ENCODE peak calls at places on chromosomes 11 and 22, in four cellular contexts. T is body of pancreas, Y is type B pancreatic cell, L is GM06990. M is an unnamed sample.

GRCh38 chr22:32378703-32379272 is 21.1 kb downstream of the RFPL3 start:
- DNase-seq in T (no peak), Y (no peak), L (no peak), M (no peak)

GRCh38 chr11:22787565-22788162 is 41.9 kb downstream of the SVIP start:
- DNase-seq in T (peak; percentile 19), Y (no peak), L (peak; percentile 16), M (no peak)

GRCh38 chr11:94128171-94128745 is 383 bp upstream of the PANX1 start:
- DNase-seq in T (peak; percentile 42), Y (no peak), L (no peak), M (no peak)

GRCh38 chr11:107408762-107409200 is 48.8 kb downstream of the CWF19L2 start:
- DNase-seq in T (no peak), Y (no peak), L (no peak), M (no peak)

GRCh38 chr11:122696662-122697061 is 41.1 kb downstream of the UBASH3B start:
- DNase-seq in T (no peak), Y (no peak), L (peak; percentile 46), M (no peak)

GRCh38 chr22:31346733-31347250 is 646 bp upstream of the PATZ1 start:
- DNase-seq in T (peak; percentile 70), Y (peak; percentile 81), L (peak; percentile 86), M (no peak)

GRCh38 chr22:39665229-39665628 is 94.7 kb downstream of the CACNA1I start:
- DNase-seq in T (no peak), Y (no peak), L (no peak), M (no peak)

GRCh38 chr11:45391168-45391850 is 105.2 kb upstream of the SYT13 start:
- DNase-seq in T (no peak), Y (no peak), L (no peak), M (no peak)

GRCh38 chr22:36371920-36372319 is 15.8 kb downstream of the MYH9 start:
- DNase-seq in T (no peak), Y (no peak), L (no peak), M (no peak)

GRCh38 chr11:114036156-114036811 is 23.2 kb upstream of the ZBTB16 start:
- DNase-seq in T (peak; percentile 92), Y (peak; percentile 78), L (no peak), M (no peak)

GRCh38 chr22:45451988-45452387 is 38.5 kb downstream of the RIBC2 start:
- DNase-seq in T (no peak), Y (no peak), L (no peak), M (no peak)

GRCh38 chr11:132106336-132106982 is 736.0 kb downstream of the NTM start:
- DNase-seq in T (no peak), Y (no peak), L (no peak), M (no peak)

GRCh38 chr11:71452354-71453020 is 516 bp upstream of the NADSYN1 start:
- DNase-seq in T (peak; percentile 68), Y (no peak), L (no peak), M (peak; percentile 26)

GRCh38 chr11:27735281-27735680 is 35.0 kb upstream of the BDNF start:
- DNase-seq in T (no peak), Y (no peak), L (no peak), M (no peak)

GRCh38 chr11:128517457-128518230 is 69.7 kb downstream of the ETS1 start:
- DNase-seq in T (no peak), Y (no peak), L (no peak), M (no peak)

GRCh38 chr22:30992565-30992964 is 23.5 kb downstream of the TUG1 start:
- DNase-seq in T (no peak), Y (no peak), L (no peak), M (no peak)

GRCh38 chr11:15580056-15580774 is 465.5 kb downstream of the INSC start:
- DNase-seq in T (no peak), Y (no peak), L (no peak), M (no peak)

GRCh38 chr22:41445171-41446056 is 1.2 kb downstream of the TOB2 start:
- DNase-seq in T (peak; percentile 33), Y (no peak), L (peak; percentile 34), M (no peak)

GRCh38 chr11:118217575-118217974 is 7.2 kb downstream of the JAML start:
- DNase-seq in T (no peak), Y (no peak), L (no peak), M (no peak)

GRCh38 chr22:44622685-44623084 is 79.3 kb upstream of the PRR5 start:
- DNase-seq in T (no peak), Y (no peak), L (no peak), M (no peak)

GRCh38 chr11:36775157-36775556 is 177.1 kb upstream of the RAG2 start:
- DNase-seq in T (no peak), Y (no peak), L (no peak), M (no peak)

GRCh38 chr11:68692115-68692514 is 7.8 kb downstream of the GAL start:
- DNase-seq in T (no peak), Y (no peak), L (no peak), M (no peak)

GRCh38 chr11:120229451-120230424 is 10.2 kb upstream of the POU2F3 start:
- DNase-seq in T (no peak), Y (no peak), L (no peak), M (no peak)

GRCh38 chr11:121416909-121417567 is 35.1 kb upstream of the SORL1 start:
- DNase-seq in T (peak; percentile 84), Y (no peak), L (peak; percentile 67), M (no peak)

GRCh38 chr22:44667829-44668189 is 34.2 kb upstream of the PRR5 start:
- DNase-seq in T (no peak), Y (no peak), L (no peak), M (no peak)

GRCh38 chr11:56842829-56843794 is 94.6 kb upstream of the OR9G4 start:
- DNase-seq in T (no peak), Y (no peak), L (no peak), M (no peak)

GRCh38 chr22:46547179-46547882 is 9.9 kb upstream of the CELSR1 start:
- DNase-seq in T (peak; percentile 51), Y (no peak), L (no peak), M (no peak)

GRCh38 chr11:9972917-9973504 is 309.1 kb downstream of the SWAP70 start:
- DNase-seq in T (peak; percentile 35), Y (no peak), L (no peak), M (peak; percentile 25)

GRCh38 chr11:66268953-66269906 is 791 bp downstream of the RAB1B start:
- DNase-seq in T (peak; percentile 33), Y (no peak), L (no peak), M (no peak)

GRCh38 chr11:107683807-107684206 is 28.0 kb downstream of the SLN start:
- DNase-seq in T (no peak), Y (no peak), L (no peak), M (no peak)

GRCh38 chr11:18171377-18172000 is 1.1 kb upstream of the MRGPRX4 start:
- DNase-seq in T (no peak), Y (no peak), L (no peak), M (no peak)

GRCh38 chr11:13073119-13073981 is 64.2 kb downstream of the RASSF10 start:
- DNase-seq in T (no peak), Y (no peak), L (peak; percentile 6), M (no peak)

GRCh38 chr11:79007811-79008294 is 433.0 kb downstream of the TENM4 start:
- DNase-seq in T (no peak), Y (peak; percentile 16), L (no peak), M (no peak)

GRCh38 chr11:102868359-102868758 is 6.4 kb downstream of the MMP12 start:
- DNase-seq in T (no peak), Y (no peak), L (no peak), M (no peak)

DNA sequence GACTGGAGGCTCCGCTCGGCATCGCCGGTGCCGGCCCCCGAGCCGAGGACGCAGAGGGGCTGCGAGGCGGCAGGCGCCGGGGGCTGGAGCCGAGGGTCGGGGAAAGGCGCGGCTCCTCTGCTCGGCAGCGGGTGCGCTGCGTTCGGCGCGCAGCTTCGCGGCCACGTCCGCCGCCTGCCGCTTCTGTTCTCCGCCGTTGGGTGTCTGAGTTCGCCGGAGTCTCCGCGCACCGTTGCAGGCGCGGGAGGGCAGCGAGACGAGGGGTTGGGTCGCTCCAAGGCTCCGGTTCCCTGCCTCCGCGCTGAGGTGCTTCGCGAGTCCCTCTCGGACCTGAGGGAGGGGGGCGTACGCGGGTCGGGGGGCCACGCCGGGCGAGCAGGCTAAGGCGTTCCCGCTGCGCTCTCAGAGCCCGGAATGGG is 350 bp downstream of the MN1 start:
- DNase-seq in T (peak; percentile 39), Y (no peak), L (no peak), M (no peak)
- TF ChIP-seq CTCF in T (no peak), Y (peak; percentile 14), L (no peak), M (no peak)

DNA sequence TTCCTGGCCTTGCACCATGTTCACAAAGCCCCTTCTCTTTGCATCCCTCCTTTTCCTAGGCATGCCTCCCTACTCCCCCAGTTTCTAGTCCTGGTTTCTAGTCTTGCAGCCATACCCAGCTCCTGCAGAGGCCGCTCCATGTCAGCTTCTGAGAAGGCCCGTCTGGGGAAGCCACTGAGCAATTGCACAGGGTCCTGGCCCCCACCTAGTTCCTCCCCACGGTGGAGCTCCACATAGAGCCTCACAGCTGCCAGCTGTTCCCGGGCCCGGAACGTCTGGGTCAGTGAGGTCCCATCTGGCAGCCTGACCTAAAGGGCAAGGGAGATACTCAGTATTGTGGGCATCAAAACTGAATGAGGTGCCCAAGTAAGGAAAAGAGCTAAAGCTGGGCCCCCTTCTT is 2.2 kb downstream of the UBXN1 start:
- DNase-seq in T (no peak), Y (no peak), L (no peak), M (no peak)
- TF ChIP-seq CTCF in T (no peak), Y (no peak), L (no peak), M (no peak)

GRCh38 chr11:830295-831131 is 2.2 kb upstream of the CD151 start:
- DNase-seq in T (no peak), Y (no peak), L (peak; percentile 80), M (no peak)

GRCh38 chr11:829946-830294 is 2.2 kb downstream of the CRACR2B start:
- DNase-seq in T (no peak), Y (no peak), L (no peak), M (no peak)

GRCh38 chr11:827861-828167 is at the start of gene CRACR2B:
- DNase-seq in T (no peak), Y (no peak), L (no peak), M (no peak)

GRCh38 chr11:828501-829115 is 889 bp downstream of the CRACR2B start:
- DNase-seq in T (no peak), Y (no peak), L (no peak), M (no peak)

GRCh38 chr11:829116-829945 is 1.6 kb downstream of the CRACR2B start:
- DNase-seq in T (no peak), Y (no peak), L (no peak), M (no peak)
- TF ChIP-seq CTCF in T (no peak), Y (no peak), L (no peak), M (no peak)

DNA sequence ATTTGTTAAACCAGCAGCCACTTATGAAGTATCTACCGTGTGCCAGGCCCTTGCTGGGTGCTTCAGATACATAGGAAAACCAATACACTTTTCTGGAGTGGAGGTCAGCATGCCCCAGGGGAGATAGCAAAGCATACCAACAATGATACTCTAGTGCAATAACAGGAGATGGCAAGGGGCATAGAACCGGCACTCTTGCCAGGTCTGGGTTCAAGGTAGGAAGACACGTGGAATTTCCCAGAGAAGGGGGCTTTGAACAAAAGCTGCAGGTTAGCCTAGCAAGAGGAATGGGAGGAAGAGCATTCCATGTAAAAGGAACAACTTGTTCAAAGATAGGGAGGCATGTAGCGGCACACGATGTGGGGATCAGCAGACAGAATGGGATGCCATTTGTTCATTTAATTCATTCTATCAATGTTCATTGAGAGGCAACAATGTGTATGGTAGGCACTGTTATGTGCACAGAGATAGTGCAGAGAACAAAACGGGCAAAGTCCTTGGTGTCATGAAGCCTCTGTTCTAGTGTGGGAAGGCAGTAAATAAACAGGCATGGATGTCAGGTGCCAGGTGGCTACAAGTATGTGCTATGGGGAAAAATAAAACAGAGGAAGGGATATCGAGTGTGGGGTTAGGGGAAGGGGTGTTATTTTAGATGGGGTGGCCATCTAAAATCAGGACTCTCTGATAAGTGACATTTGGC is 162.6 kb upstream of the E2F8 start:
- DNase-seq in T (no peak), Y (no peak), L (no peak), M (no peak)
- TF ChIP-seq CTCF in T (no peak), Y (no peak), L (no peak), M (no peak)